ENCODE peak calls at places on chromosomes 12 and 14, in four cellular contexts. T, M, N and J are unnamed samples. For H3K4me1, the result is how much of the 10 kb centered on the place peaks cover.

GRCh38 chr14:21056520-21057163 is 980 bp upstream of the RNASE8 start:
- DNase-seq in T (no peak), M (no peak), N (no peak), J (no peak)

GRCh38 chr14:64700894-64701293 is 3.3 kb upstream of the PLEKHG3 start:
- DNase-seq in N (no peak), M (no peak), T (no peak), J (no peak)

GRCh38 chr12:32877670-32878459 is 18.7 kb downstream of the PKP2 start:
- DNase-seq in T (no peak), N (peak), M (no peak), J (no peak)

GRCh38 chr14:88614218-88614907 is 51.5 kb downstream of the ZC3H14 start:
- DNase-seq in T (no peak), M (no peak), N (no peak), J (no peak)

GRCh38 chr14:76426161-76426696 is 50.3 kb downstream of the ESRRB start:
- DNase-seq in T (no peak), N (no peak), M (no peak), J (no peak)

GRCh38 chr12:131521326-131521725 is 189.6 kb upstream of the SFSWAP start:
- DNase-seq in T (no peak), N (no peak), M (no peak), J (no peak)

GRCh38 chr12:112386726-112387125 is 4.5 kb upstream of the HECTD4 start:
- DNase-seq in T (no peak), M (no peak), N (no peak), J (no peak)

GRCh38 chr14:69953266-69953905 is 74.2 kb downstream of the SMOC1 start:
- DNase-seq in N (no peak), M (no peak), T (no peak), J (no peak)

GRCh38 chr12:75812341-75813018 is 219.1 kb downstream of the PHLDA1 start:
- DNase-seq in M (no peak), T (no peak), N (no peak), J (peak)

GRCh38 chr12:105706973-105707334 is 376.5 kb downstream of the C12orf75 start:
- DNase-seq in N (no peak), T (no peak), M (no peak), J (no peak)

GRCh38 chr14:64423987-64424386 is 35.8 kb downstream of the MTHFD1 start:
- DNase-seq in N (no peak), T (no peak), M (no peak), J (no peak)

GRCh38 chr14:100308112-100308792 is 2.0 kb upstream of the SLC25A29 start:
- DNase-seq in N (no peak), M (no peak), T (no peak), J (no peak)
- H3K4me1 ChIP-seq in N (half or more), M (under half), T (half or more), J (under half)

GRCh38 chr12:116157845-116158267 is 119.6 kb downstream of the MED13L start:
- DNase-seq in T (no peak), N (no peak), M (no peak), J (no peak)
- H3K4me1 ChIP-seq in T (under half), N (half or more), M (under half), J (under half)

GRCh38 chr12:2547273-2548044 is 247.3 kb upstream of the FKBP4 start:
- DNase-seq in M (no peak), T (peak), N (no peak), J (no peak)
- H3K4me1 ChIP-seq in M (under half), T (under half), N (half or more), J (under half)

DNA sequence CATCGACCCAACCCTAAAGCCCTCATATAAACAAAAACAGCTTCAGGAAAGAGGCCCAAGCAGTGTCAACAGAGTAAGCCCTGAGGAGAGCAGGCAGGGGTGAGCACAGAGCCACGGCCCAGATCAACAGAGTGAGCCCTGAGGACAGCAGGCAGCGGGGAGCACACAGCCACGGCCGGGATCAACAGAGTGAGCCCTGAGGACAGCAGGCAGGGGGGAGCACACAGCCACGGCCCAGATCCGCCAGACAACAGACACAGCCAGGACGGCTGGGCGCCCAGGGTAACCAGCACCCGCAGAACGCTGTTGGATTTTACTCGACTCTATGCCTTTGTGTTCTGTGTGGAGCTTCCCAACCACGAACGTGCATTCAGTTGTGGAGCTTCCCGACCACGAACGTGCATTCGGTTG is 15.0 kb downstream of the CCDC85C start:
- DNase-seq in N (no peak), T (no peak), M (no peak), J (no peak)
- H3K4me1 ChIP-seq in N (half or more), T (under half), M (under half), J (under half)